ENCODE peak calls at places on chromosomes 2 and 18, in four cellular contexts. S is epithelial cell of esophagus; B is effector CD4-positive, alpha-beta T cell; P is glutamatergic neuron. Z is an unnamed sample.

GRCh38 chr2:150710916-150711315 is 223.4 kb upstream of the RND3 start:
- DNase-seq in B (no peak), S (no peak), P (peak; percentile 34), Z (no peak)

GRCh38 chr2:97911210-97911921 is 84.4 kb downstream of the TMEM131 start:
- DNase-seq in P (no peak), S (peak; percentile 27), B (no peak), Z (no peak)

GRCh38 chr18:13558132-13558531 is 168.2 kb downstream of the FAM210A start:
- DNase-seq in P (peak; percentile 46), S (peak; percentile 44), B (no peak), Z (no peak)

GRCh38 chr2:200172944-200173481 is 133.5 kb upstream of the SPATS2L start:
- DNase-seq in S (no peak), B (no peak), P (no peak), Z (no peak)

GRCh38 chr2:203706403-203706802 is at the start of gene CD28:
- DNase-seq in P (no peak), B (peak; percentile 82), S (no peak), Z (no peak)

GRCh38 chr2:17076535-17076934 is 410.9 kb upstream of the CYRIA start:
- DNase-seq in B (no peak), P (no peak), S (no peak), Z (no peak)

GRCh38 chr18:54255141-54255540 is 14.2 kb upstream of the POLI start:
- DNase-seq in P (no peak), S (no peak), B (no peak), Z (no peak)

GRCh38 chr18:13437034-13437433 is 218.5 kb downstream of the LDLRAD4 start:
- DNase-seq in P (no peak), S (no peak), B (no peak), Z (no peak)

GRCh38 chr2:62415019-62415431 is 91.0 kb downstream of the TMEM17 start:
- DNase-seq in S (no peak), P (no peak), B (no peak), Z (no peak)

GRCh38 chr2:15412779-15413178 is 148.4 kb downstream of the NBAS start:
- DNase-seq in P (no peak), B (no peak), S (no peak), Z (no peak)

GRCh38 chr2:111662771-111663470 is 221.1 kb downstream of the ANAPC1 start:
- DNase-seq in B (no peak), P (no peak), S (peak; percentile 81), Z (no peak)

GRCh38 chr2:96867756-96868554 is 1.9 kb downstream of the SEMA4C start:
- DNase-seq in B (no peak), P (peak; percentile 28), S (no peak), Z (no peak)

GRCh38 chr2:219765236-219765635 is 137.8 kb downstream of the SLC4A3 start:
- DNase-seq in P (no peak), S (peak; percentile 36), B (no peak), Z (no peak)

GRCh38 chr2:9268310-9269081 is 61.9 kb downstream of the ASAP2 start:
- DNase-seq in S (no peak), P (no peak), B (no peak), Z (no peak)

GRCh38 chr2:47784349-47784851 is 1.5 kb downstream of the MSH6 start:
- DNase-seq in S (peak; percentile 26), P (no peak), B (no peak), Z (no peak)

GRCh38 chr2:18674309-18674708 is 84.9 kb upstream of the NT5C1B start:
- DNase-seq in S (no peak), B (no peak), P (no peak), Z (no peak)

GRCh38 chr2:219099319-219099718 is 38.6 kb upstream of the IHH start:
- DNase-seq in B (no peak), S (peak; percentile 70), P (no peak), Z (no peak)

GRCh38 chr18:24631238-24632025 is 171.0 kb downstream of the HRH4 start:
- DNase-seq in S (no peak), B (no peak), P (peak; percentile 13), Z (no peak)

GRCh38 chr2:109046925-109047508 is 58.0 kb upstream of the EDAR start:
- DNase-seq in B (no peak), S (no peak), P (no peak), Z (no peak)

Z was measured in NCI-H2029 treated with DMSO at 0.1 percent for 48 hours.